ENCODE peak calls at places on chromosomes 16 and 17, in ten cellular contexts. K is stomach, O is transverse colon, U is GM12878, J is prostate gland, P is H1, B is HepG2, M is HCT116, Z is esophagus muscularis mucosa, W is GM23338. N is an unnamed sample.

GRCh38 chr17:28252436-28252835 is 66.6 kb upstream of the TMEM97 start:
- DNase-seq in K (no peak), O (no peak), U (no peak), J (no peak), P (no peak), B (no peak), M (no peak), Z (no peak), W (no peak), N (no peak)

GRCh38 chr16:56263711-56264608 is 72.7 kb downstream of the GNAO1 start:
- DNase-seq in K (no peak), O (no peak), U (no peak), J (no peak), P (no peak), B (peak; percentile 81), M (no peak), Z (no peak), W (no peak), N (peak; percentile 60)

GRCh38 chr16:56851671-56852400 is 13.2 kb upstream of the SLC12A3 start:
- DNase-seq in K (no peak), O (no peak), U (no peak), J (no peak), P (no peak), B (peak; percentile 35), M (no peak), Z (no peak), W (peak; percentile 82), N (peak; percentile 47)

GRCh38 chr16:86231996-86232350 is 278.4 kb upstream of the FOXF1 start:
- DNase-seq in K (no peak), O (no peak), U (no peak), J (no peak), P (no peak), B (no peak), M (no peak), Z (no peak), W (no peak), N (peak; percentile 28)

GRCh38 chr16:50781043-50781442 is 39.2 kb downstream of the CYLD start:
- DNase-seq in K (no peak), O (no peak), U (no peak), J (no peak), P (no peak), B (no peak), M (no peak), Z (no peak), W (peak; percentile 81), N (no peak)

GRCh38 chr16:80824623-80825364 is 20.4 kb upstream of the CDYL2 start:
- DNase-seq in K (peak; percentile 39), O (peak; percentile 24), U (peak; percentile 7), J (peak; percentile 53), P (no peak), B (peak; percentile 59), M (peak; percentile 64), Z (no peak), W (peak; percentile 81), N (no peak)

GRCh38 chr16:84751947-84752346 is 52.1 kb downstream of the USP10 start:
- DNase-seq in K (no peak), O (no peak), U (peak; percentile 70), J (no peak), P (peak; percentile 7), B (no peak), M (no peak), Z (no peak), W (no peak), N (no peak)

GRCh38 chr17:37273419-37274051 is 102.2 kb upstream of the C17orf78 start:
- DNase-seq in K (no peak), O (no peak), U (no peak), J (no peak), P (no peak), B (no peak), M (no peak), Z (no peak), W (peak; percentile 8), N (no peak)

GRCh38 chr16:11734025-11734652 is 8.5 kb downstream of the TXNDC11 start:
- DNase-seq in K (no peak), O (peak; percentile 4), U (no peak), J (no peak), P (no peak), B (no peak), M (no peak), Z (no peak), W (no peak), N (no peak)

GRCh38 chr16:11726008-11726407 is 16.6 kb downstream of the TXNDC11 start:
- DNase-seq in K (peak; percentile 68), O (peak; percentile 23), U (no peak), J (no peak), P (no peak), B (no peak), M (no peak), Z (no peak), W (no peak), N (no peak)

GRCh38 chr16:11725457-11725856 is 17.2 kb downstream of the TXNDC11 start:
- DNase-seq in K (no peak), O (no peak), U (no peak), J (no peak), P (no peak), B (no peak), M (no peak), Z (no peak), W (no peak), N (no peak)

GRCh38 chr16:11727945-11728543 is 14.6 kb downstream of the TXNDC11 start:
- DNase-seq in K (no peak), O (no peak), U (no peak), J (no peak), P (no peak), B (no peak), M (no peak), Z (no peak), W (no peak), N (no peak)

DNA sequence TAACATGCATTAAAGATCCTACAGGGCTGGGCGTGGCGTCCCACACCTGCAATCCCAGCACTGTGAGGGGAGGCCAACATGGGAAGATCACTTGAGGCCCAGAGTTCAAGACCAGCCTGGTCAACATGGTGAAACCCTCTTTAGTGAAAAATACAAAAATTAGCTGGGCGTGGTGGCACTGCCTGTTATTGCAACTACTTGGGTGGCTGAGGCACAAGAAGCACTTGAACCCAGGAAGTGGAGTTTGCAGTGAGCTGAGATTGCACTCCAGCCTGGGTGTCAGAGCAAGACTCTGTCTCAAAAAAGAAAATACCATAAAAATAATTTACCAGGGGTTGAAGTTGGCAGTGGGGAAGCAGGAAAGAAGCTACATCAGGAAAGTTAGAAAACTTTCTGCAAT is 12.9 kb downstream of the TXNDC11 start:
- DNase-seq in K (no peak), O (no peak), U (no peak), J (no peak), P (no peak), B (no peak), M (no peak), Z (no peak), W (no peak), N (no peak)
- H3K4me1 ChIP-seq in K (peaks cover 94% of the 10 kb centered on the region), O (peaks cover 39% of the 10 kb centered on the region), U (peaks cover 50% of the 10 kb centered on the region), J (no peaks in the 10 kb centered on the region), P (no peaks in the 10 kb centered on the region), B (peaks cover 48% of the 10 kb centered on the region), M (no peaks in the 10 kb centered on the region), Z (peaks cover 28% of the 10 kb centered on the region), W (no peaks in the 10 kb centered on the region), N (peaks cover 25% of the 10 kb centered on the region)

GRCh38 chr17:38911081-38911730 is 14.2 kb upstream of the LASP1NB start:
- DNase-seq in K (no peak), O (no peak), U (no peak), J (no peak), P (no peak), B (no peak), M (no peak), Z (no peak), W (no peak), N (peak; percentile 52)

GRCh38 chr17:38910325-38910724 is 15.1 kb upstream of the LASP1NB start:
- DNase-seq in K (no peak), O (no peak), U (no peak), J (no peak), P (no peak), B (no peak), M (no peak), Z (no peak), W (no peak), N (peak; percentile 17)

GRCh38 chr17:38906429-38907172 is 18.8 kb upstream of the LASP1NB start:
- DNase-seq in K (no peak), O (no peak), U (no peak), J (no peak), P (no peak), B (no peak), M (no peak), Z (no peak), W (no peak), N (no peak)

GRCh38 chr17:38907930-38908675 is 17.3 kb upstream of the LASP1NB start:
- DNase-seq in K (no peak), O (no peak), U (no peak), J (no peak), P (no peak), B (no peak), M (no peak), Z (no peak), W (no peak), N (no peak)

GRCh38 chr17:38908676-38909181 is 16.7 kb upstream of the LASP1NB start:
- DNase-seq in K (no peak), O (no peak), U (no peak), J (peak; percentile 15), P (no peak), B (no peak), M (no peak), Z (no peak), W (no peak), N (peak; percentile 68)
- TF ChIP-seq POLR2AphosphoS5 in K (no peak), O (no peak), U (no peak), J (peak; percentile 14), P (no peak), B (no peak), M (no peak), Z (no peak), W (no peak), N (peak; percentile 12)

GRCh38 chr16:77599793-77600415 is 122.4 kb upstream of the NUDT7 start:
- DNase-seq in K (no peak), O (peak; percentile 11), U (no peak), J (peak; percentile 11), P (no peak), B (peak; percentile 41), M (peak; percentile 19), Z (peak; percentile 12), W (peak; percentile 57), N (no peak)

GRCh38 chr16:77600555-77600954 is 121.8 kb upstream of the NUDT7 start:
- DNase-seq in K (no peak), O (no peak), U (no peak), J (no peak), P (no peak), B (no peak), M (no peak), Z (no peak), W (no peak), N (no peak)

DNA sequence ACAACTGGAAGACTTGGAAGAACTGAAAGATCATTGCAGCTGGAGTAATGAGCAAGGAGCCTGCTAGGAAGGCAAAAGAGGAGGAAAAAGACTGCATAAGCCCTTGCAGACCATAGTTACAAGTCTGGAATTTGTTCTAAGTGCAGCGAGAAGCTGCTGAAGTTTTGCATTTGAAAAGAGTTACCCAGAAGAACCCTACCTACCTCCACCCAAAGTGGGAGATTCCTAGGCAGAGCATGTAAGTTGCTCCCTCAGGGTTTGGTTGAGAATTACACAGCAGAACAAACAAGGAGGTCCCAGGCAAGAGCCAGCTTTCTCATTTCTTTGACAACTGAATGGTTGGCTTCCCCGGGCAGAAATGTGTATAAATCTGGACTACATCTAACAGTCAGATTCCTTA is 118.7 kb upstream of the NUDT7 start:
- DNase-seq in K (no peak), O (no peak), U (no peak), J (no peak), P (no peak), B (no peak), M (no peak), Z (peak; percentile 66), W (peak; percentile 11), N (no peak)
- H3K4me1 ChIP-seq in K (no peaks in the 10 kb centered on the region), O (no peaks in the 10 kb centered on the region), U (no peaks in the 10 kb centered on the region), J (no peaks in the 10 kb centered on the region), P (no peaks in the 10 kb centered on the region), B (no peaks in the 10 kb centered on the region), M (no peaks in the 10 kb centered on the region), Z (no peaks in the 10 kb centered on the region), W (no peaks in the 10 kb centered on the region), N (no peaks in the 10 kb centered on the region)

GRCh38 chr17:59785091-59785799 is 77.8 kb downstream of the VMP1 start:
- DNase-seq in K (no peak), O (no peak), U (no peak), J (no peak), P (no peak), B (peak; percentile 64), M (no peak), Z (no peak), W (no peak), N (no peak)

GRCh38 chr17:59786213-59786535 is 78.7 kb downstream of the VMP1 start:
- DNase-seq in K (no peak), O (no peak), U (no peak), J (no peak), P (no peak), B (no peak), M (no peak), Z (no peak), W (no peak), N (no peak)

GRCh38 chr17:59779521-59779920 is 72.1 kb downstream of the VMP1 start:
- DNase-seq in K (no peak), O (no peak), U (no peak), J (no peak), P (no peak), B (no peak), M (no peak), Z (no peak), W (no peak), N (no peak)

GRCh38 chr17:59786536-59787319 is 79.3 kb downstream of the VMP1 start:
- DNase-seq in K (peak; percentile 61), O (peak; percentile 69), U (peak; percentile 100), J (peak; percentile 90), P (no peak), B (peak; percentile 100), M (peak; percentile 100), Z (peak; percentile 92), W (peak; percentile 68), N (peak; percentile 77)

DNA sequence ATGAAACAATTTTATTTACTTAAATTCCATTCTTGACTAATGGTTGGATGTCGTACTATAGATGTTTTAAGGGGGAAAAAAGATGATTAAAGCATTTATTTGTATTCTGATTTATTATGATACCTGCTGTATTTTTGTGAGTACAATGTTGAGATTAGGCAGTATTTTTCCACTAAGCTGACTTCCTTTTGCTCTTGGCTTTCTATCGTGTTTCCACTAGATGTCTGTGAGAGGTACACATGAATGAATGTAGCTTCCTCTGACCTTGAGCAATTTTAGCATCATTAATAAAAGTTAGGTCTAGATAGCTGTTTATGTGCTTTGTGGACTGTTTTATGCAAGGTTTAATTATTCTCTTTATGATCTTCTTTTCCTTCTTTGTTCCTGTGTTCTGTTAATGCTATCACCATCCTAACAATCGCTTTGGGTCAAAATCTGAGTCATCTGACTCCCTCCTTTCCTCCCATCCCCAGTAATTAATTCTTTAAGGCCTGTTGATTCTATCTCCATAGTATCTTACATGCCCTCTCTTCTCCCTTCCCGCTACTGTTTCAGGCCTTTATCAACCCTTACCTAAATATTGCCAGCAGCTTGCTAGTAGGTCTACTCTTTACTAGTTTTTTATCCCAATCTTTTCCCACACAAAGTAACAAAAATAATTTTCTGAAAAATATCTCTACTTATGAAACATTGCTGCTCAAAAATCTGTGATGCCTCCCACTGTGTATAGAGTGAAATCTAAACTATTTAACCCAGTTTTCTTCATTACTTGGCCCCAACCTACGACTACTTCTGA is 76.0 kb downstream of the VMP1 start:
- DNase-seq in K (no peak), O (no peak), U (no peak), J (no peak), P (no peak), B (no peak), M (peak; percentile 80), Z (no peak), W (no peak), N (no peak)
- TF ChIP-seq POLR2AphosphoS5 in K (peak; percentile 21), O (no peak), U (no peak), J (no peak), P (no peak), B (no peak), M (peak; percentile 57), Z (no peak), W (no peak), N (no peak)